ENCODE peak calls at places on chromosomes 5 and 9, in four cellular contexts. L is RCC 7860, V is fibroblast of lung, Y is adipocyte. C is an unnamed sample.

GRCh38 chr5:154472871-154473580 is 5.0 kb downstream of the HAND1 start:
- DNase-seq in L (no peak), V (no peak), Y (no peak), C (no peak)

GRCh38 chr5:125536582-125536981 is 790.1 kb upstream of the ZNF608 start:
- DNase-seq in L (no peak), V (peak; percentile 48), Y (peak; percentile 64), C (no peak)

GRCh38 chr5:14216372-14216771 is 73.2 kb downstream of the TRIO start:
- DNase-seq in L (no peak), V (peak; percentile 36), Y (no peak), C (no peak)

GRCh38 chr9:18928711-18929110 is 104.3 kb downstream of the SAXO1 start:
- DNase-seq in L (no peak), V (no peak), Y (no peak), C (no peak)

GRCh38 chr9:116207371-116208111 is 54.0 kb downstream of the PAPPA start:
- DNase-seq in L (peak; percentile 65), V (no peak), Y (no peak), C (no peak)

GRCh38 chr9:19057033-19057432 is 7.8 kb downstream of the RRAGA start:
- DNase-seq in L (no peak), V (no peak), Y (no peak), C (no peak)

GRCh38 chr5:110064593-110065268 is 375.0 kb downstream of the MAN2A1 start:
- DNase-seq in L (no peak), V (no peak), Y (no peak), C (no peak)

GRCh38 chr5:139605887-139606286 is 42.3 kb upstream of the CXXC5 start:
- DNase-seq in L (no peak), V (no peak), Y (no peak), C (no peak)

GRCh38 chr5:123752576-123752975 is 240.6 kb downstream of the CSNK1G3 start:
- DNase-seq in L (peak; percentile 58), V (peak; percentile 90), Y (peak; percentile 79), C (no peak)

GRCh38 chr5:81995407-81995806 is 23.6 kb downstream of the ATG10 start:
- DNase-seq in L (no peak), V (no peak), Y (no peak), C (no peak)

GRCh38 chr5:181058321-181058720 is 18.3 kb downstream of the BTNL9 start:
- DNase-seq in L (no peak), V (no peak), Y (no peak), C (no peak)

GRCh38 chr5:143663872-143664271 is 148.1 kb upstream of the HMHB1 start:
- DNase-seq in L (no peak), V (no peak), Y (no peak), C (no peak)

GRCh38 chr5:81590498-81591384 is 160.2 kb downstream of the SSBP2 start:
- DNase-seq in L (no peak), V (no peak), Y (no peak), C (no peak)

GRCh38 chr5:143208781-143209510 is 194.5 kb downstream of the NR3C1 start:
- DNase-seq in L (no peak), V (no peak), Y (no peak), C (peak; percentile 26)

GRCh38 chr9:91037511-91038482 is 236.2 kb downstream of the SYK start:
- DNase-seq in L (peak; percentile 81), V (peak; percentile 96), Y (peak; percentile 67), C (peak; percentile 23)